ENCODE peak calls at places on chromosome 5, in six cellular contexts. One of them, this sample, is unnamed. For H3K27me3 and H3K36me3, the result is how much of the 10 kb centered on the place peaks cover.

GRCh38 chr5:71653119-71653518 is 66.0 kb upstream of the CARTPT start:
- DNase-seq in fibroblast of lung: no peak
- DNase-seq in GM23338: no peak
- DNase-seq in endodermal cell: no peak
- DNase-seq in cardiac muscle cell: no peak
- DNase-seq in CD4-positive, CD25-positive, alpha-beta regulatory T cell: no peak
- DNase-seq in this sample: no peak

GRCh38 chr5:111116550-111116949 is 24.4 kb downstream of the WDR36 start:
- DNase-seq in fibroblast of lung: no peak
- DNase-seq in GM23338: no peak
- DNase-seq in endodermal cell: no peak
- DNase-seq in cardiac muscle cell: no peak
- DNase-seq in CD4-positive, CD25-positive, alpha-beta regulatory T cell: no peak
- DNase-seq in this sample: no peak

GRCh38 chr5:141641634-141642278 is 5.0 kb downstream of the RELL2 start:
- DNase-seq in fibroblast of lung: peak
- DNase-seq in GM23338: peak
- DNase-seq in endodermal cell: no peak
- DNase-seq in cardiac muscle cell: no peak
- DNase-seq in CD4-positive, CD25-positive, alpha-beta regulatory T cell: peak
- DNase-seq in this sample: peak

GRCh38 chr5:114467729-114468128 is 105.9 kb downstream of the KCNN2 start:
- DNase-seq in fibroblast of lung: no peak
- DNase-seq in GM23338: no peak
- DNase-seq in endodermal cell: no peak
- DNase-seq in cardiac muscle cell: no peak
- DNase-seq in CD4-positive, CD25-positive, alpha-beta regulatory T cell: no peak
- DNase-seq in this sample: no peak

GRCh38 chr5:4832491-4832890 is 307.6 kb upstream of the ADAMTS16 start:
- DNase-seq in fibroblast of lung: no peak
- DNase-seq in GM23338: no peak
- DNase-seq in endodermal cell: no peak
- DNase-seq in cardiac muscle cell: no peak
- DNase-seq in CD4-positive, CD25-positive, alpha-beta regulatory T cell: no peak
- DNase-seq in this sample: no peak

GRCh38 chr5:26847041-26847736 is 191.2 kb downstream of the CDH9 start:
- DNase-seq in fibroblast of lung: no peak
- DNase-seq in GM23338: peak
- DNase-seq in endodermal cell: peak
- DNase-seq in cardiac muscle cell: no peak
- DNase-seq in CD4-positive, CD25-positive, alpha-beta regulatory T cell: no peak
- DNase-seq in this sample: no peak

GRCh38 chr5:174837919-174838902 is 113.8 kb downstream of the MSX2 start:
- DNase-seq in fibroblast of lung: peak
- DNase-seq in GM23338: peak
- DNase-seq in endodermal cell: peak
- DNase-seq in cardiac muscle cell: peak
- DNase-seq in CD4-positive, CD25-positive, alpha-beta regulatory T cell: no peak
- DNase-seq in this sample: peak

GRCh38 chr5:157460921-157461792 is 1.1 kb downstream of the NIPAL4 start:
- DNase-seq in fibroblast of lung: no peak
- DNase-seq in GM23338: no peak
- DNase-seq in endodermal cell: peak
- DNase-seq in cardiac muscle cell: no peak
- DNase-seq in CD4-positive, CD25-positive, alpha-beta regulatory T cell: no peak
- DNase-seq in this sample: no peak

GRCh38 chr5:133773247-133774202 is 161.2 kb upstream of the FSTL4 start:
- DNase-seq in fibroblast of lung: no peak
- DNase-seq in GM23338: peak
- DNase-seq in endodermal cell: peak
- DNase-seq in cardiac muscle cell: peak
- DNase-seq in CD4-positive, CD25-positive, alpha-beta regulatory T cell: no peak
- DNase-seq in this sample: no peak

GRCh38 chr5:88984040-88984439 is 101.1 kb upstream of the MEF2C start:
- DNase-seq in fibroblast of lung: no peak
- DNase-seq in GM23338: no peak
- DNase-seq in endodermal cell: no peak
- DNase-seq in cardiac muscle cell: no peak
- DNase-seq in CD4-positive, CD25-positive, alpha-beta regulatory T cell: no peak
- DNase-seq in this sample: no peak

GRCh38 chr5:160133071-160133917 is 14.0 kb upstream of the PWWP2A start:
- DNase-seq in fibroblast of lung: peak
- DNase-seq in GM23338: peak
- DNase-seq in endodermal cell: peak
- DNase-seq in cardiac muscle cell: peak
- DNase-seq in CD4-positive, CD25-positive, alpha-beta regulatory T cell: no peak
- DNase-seq in this sample: peak

GRCh38 chr5:158414780-158415179 is 555.8 kb upstream of the CLINT1 start:
- DNase-seq in fibroblast of lung: peak
- DNase-seq in GM23338: no peak
- DNase-seq in endodermal cell: no peak
- DNase-seq in cardiac muscle cell: no peak
- DNase-seq in CD4-positive, CD25-positive, alpha-beta regulatory T cell: no peak
- DNase-seq in this sample: no peak

GRCh38 chr5:174046558-174046957 is 1.1 kb downstream of the NSG2 start:
- DNase-seq in fibroblast of lung: no peak
- DNase-seq in GM23338: no peak
- DNase-seq in endodermal cell: no peak
- DNase-seq in cardiac muscle cell: no peak
- DNase-seq in CD4-positive, CD25-positive, alpha-beta regulatory T cell: no peak
- DNase-seq in this sample: no peak

DNA sequence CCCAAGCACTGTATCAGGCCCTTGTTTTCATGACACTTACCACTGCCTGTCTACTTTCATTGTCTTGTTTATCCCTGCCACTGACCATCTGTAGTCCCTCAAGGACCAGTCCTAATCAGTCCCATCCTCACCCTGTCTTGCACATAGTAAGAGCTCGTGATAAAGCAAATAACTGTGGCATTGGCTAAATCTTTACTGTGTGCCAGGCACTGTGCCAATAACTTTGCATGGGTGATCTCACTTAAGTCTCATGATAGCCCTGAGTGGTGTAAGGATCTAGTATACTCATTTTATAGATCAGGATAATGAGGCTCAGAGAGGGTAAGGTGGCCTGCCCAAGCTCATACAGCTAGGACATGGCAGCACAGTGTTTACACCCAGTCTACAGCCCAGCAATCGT is 5.6 kb downstream of the CDX1 start:
- DNase-seq in fibroblast of lung: peak
- DNase-seq in GM23338: no peak
- DNase-seq in endodermal cell: no peak
- DNase-seq in cardiac muscle cell: no peak
- DNase-seq in CD4-positive, CD25-positive, alpha-beta regulatory T cell: no peak
- DNase-seq in this sample: no peak
- H3K27me3 ChIP-seq in fibroblast of lung: under half
- H3K27me3 ChIP-seq in GM23338: under half
- H3K27me3 ChIP-seq in endodermal cell: under half
- H3K27me3 ChIP-seq in cardiac muscle cell: under half
- H3K27me3 ChIP-seq in CD4-positive, CD25-positive, alpha-beta regulatory T cell: under half
- H3K27me3 ChIP-seq in this sample: under half

GRCh38 chr5:81010636-81011035 is 50.5 kb downstream of the RASGRF2 start:
- DNase-seq in fibroblast of lung: peak
- DNase-seq in GM23338: no peak
- DNase-seq in endodermal cell: no peak
- DNase-seq in cardiac muscle cell: no peak
- DNase-seq in CD4-positive, CD25-positive, alpha-beta regulatory T cell: no peak
- DNase-seq in this sample: no peak

GRCh38 chr5:81006955-81007636 is 46.9 kb downstream of the RASGRF2 start:
- DNase-seq in fibroblast of lung: no peak
- DNase-seq in GM23338: no peak
- DNase-seq in endodermal cell: no peak
- DNase-seq in cardiac muscle cell: no peak
- DNase-seq in CD4-positive, CD25-positive, alpha-beta regulatory T cell: peak
- DNase-seq in this sample: no peak

GRCh38 chr5:81005708-81006107 is 45.5 kb downstream of the RASGRF2 start:
- DNase-seq in fibroblast of lung: no peak
- DNase-seq in GM23338: no peak
- DNase-seq in endodermal cell: no peak
- DNase-seq in cardiac muscle cell: no peak
- DNase-seq in CD4-positive, CD25-positive, alpha-beta regulatory T cell: no peak
- DNase-seq in this sample: no peak

GRCh38 chr5:81006231-81006630 is 46.1 kb downstream of the RASGRF2 start:
- DNase-seq in fibroblast of lung: no peak
- DNase-seq in GM23338: no peak
- DNase-seq in endodermal cell: no peak
- DNase-seq in cardiac muscle cell: no peak
- DNase-seq in CD4-positive, CD25-positive, alpha-beta regulatory T cell: peak
- DNase-seq in this sample: no peak

DNA sequence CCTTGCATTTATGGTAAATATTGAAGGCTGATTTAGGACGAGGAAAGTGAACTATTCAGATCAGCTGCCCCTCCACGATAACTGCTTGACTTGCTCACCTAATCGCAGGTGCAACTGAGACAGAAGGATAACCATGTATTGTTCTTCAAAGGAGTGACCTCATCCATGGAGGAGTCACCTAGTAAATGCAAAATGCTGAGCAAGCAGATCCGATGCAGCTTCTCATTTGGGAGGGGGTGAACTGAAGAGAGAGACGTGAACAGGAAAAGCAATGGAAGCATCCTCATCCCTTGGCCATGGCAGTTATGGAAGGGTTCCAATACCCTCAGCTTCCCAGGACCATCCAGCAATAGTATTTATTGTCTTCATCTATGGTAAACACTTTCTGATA is 47.5 kb downstream of the RASGRF2 start:
- DNase-seq in fibroblast of lung: no peak
- DNase-seq in GM23338: no peak
- DNase-seq in endodermal cell: no peak
- DNase-seq in cardiac muscle cell: no peak
- DNase-seq in CD4-positive, CD25-positive, alpha-beta regulatory T cell: peak
- DNase-seq in this sample: no peak
- H3K4me3 ChIP-seq in fibroblast of lung: no peak
- H3K4me3 ChIP-seq in GM23338: no peak
- H3K4me3 ChIP-seq in endodermal cell: no peak
- H3K4me3 ChIP-seq in cardiac muscle cell: no peak
- H3K4me3 ChIP-seq in CD4-positive, CD25-positive, alpha-beta regulatory T cell: peak
- H3K4me3 ChIP-seq in this sample: no peak

DNA sequence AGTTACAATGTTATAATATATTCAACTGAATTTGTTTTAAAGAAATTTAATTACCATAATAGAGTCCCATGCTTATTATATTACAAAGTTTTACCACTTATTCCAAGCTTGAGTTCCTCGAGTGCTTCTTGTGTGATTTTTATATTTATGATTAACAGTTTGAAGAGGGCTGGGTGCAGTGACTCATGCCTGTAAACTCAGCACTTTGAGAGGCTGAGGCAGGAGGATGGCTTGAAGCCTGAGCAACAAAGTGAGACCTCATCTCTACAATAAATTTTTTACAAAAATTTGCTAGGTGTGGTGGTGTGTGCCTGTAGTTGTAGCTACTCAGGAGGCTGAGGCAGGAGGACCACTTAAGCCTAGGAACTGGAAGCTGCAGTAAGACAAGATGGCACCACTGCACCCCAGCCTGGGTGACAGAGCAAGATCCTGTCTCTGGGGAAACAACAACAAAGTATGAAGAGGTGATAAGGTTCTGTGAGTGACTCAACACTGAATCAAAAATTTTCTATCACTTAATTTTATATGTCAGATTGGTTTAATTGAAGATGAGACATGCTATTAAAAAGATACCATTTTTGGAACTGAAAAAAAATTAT is 9.2 kb downstream of the POC5 start:
- DNase-seq in fibroblast of lung: no peak
- DNase-seq in GM23338: no peak
- DNase-seq in endodermal cell: no peak
- DNase-seq in cardiac muscle cell: no peak
- DNase-seq in CD4-positive, CD25-positive, alpha-beta regulatory T cell: no peak
- DNase-seq in this sample: no peak
- H3K36me3 ChIP-seq in fibroblast of lung: under half
- H3K36me3 ChIP-seq in GM23338: under half
- H3K36me3 ChIP-seq in endodermal cell: half or more
- H3K36me3 ChIP-seq in cardiac muscle cell: under half
- H3K36me3 ChIP-seq in CD4-positive, CD25-positive, alpha-beta regulatory T cell: under half
- H3K36me3 ChIP-seq in this sample: under half

DNA sequence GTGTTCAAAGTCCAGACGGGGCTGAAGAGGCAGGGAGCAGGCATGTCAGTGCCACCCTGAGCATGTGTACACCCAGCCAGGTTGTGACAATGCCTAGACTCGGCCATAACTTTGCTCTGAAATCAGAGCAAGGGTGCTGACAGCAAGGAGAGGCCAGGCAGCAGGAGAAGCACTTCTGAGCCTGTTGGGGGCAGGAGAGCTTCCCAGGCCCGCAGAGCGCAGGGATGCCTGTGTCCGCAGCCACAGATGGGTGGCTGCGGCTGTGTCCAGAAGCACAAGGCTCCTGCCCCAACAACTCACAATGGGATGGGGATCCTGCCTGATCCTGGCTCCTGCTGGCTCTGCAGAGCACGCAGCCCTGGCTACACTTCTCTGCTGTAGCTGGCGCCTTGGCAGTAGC is 373.9 kb downstream of the CHSY3 start:
- DNase-seq in fibroblast of lung: no peak
- DNase-seq in GM23338: peak
- DNase-seq in endodermal cell: peak
- DNase-seq in cardiac muscle cell: peak
- DNase-seq in CD4-positive, CD25-positive, alpha-beta regulatory T cell: no peak
- DNase-seq in this sample: peak
- H3K27me3 ChIP-seq in fibroblast of lung: under half
- H3K27me3 ChIP-seq in GM23338: under half
- H3K27me3 ChIP-seq in endodermal cell: under half
- H3K27me3 ChIP-seq in cardiac muscle cell: under half
- H3K27me3 ChIP-seq in CD4-positive, CD25-positive, alpha-beta regulatory T cell: under half
- H3K27me3 ChIP-seq in this sample: under half

This sample was measured in H7.